ENCODE peak calls at places on chromosomes 5 and 9, in ten cellular contexts. R, Y, V, B, L, K, H, Q, T and G are unnamed samples.

GRCh38 chr9:70285981-70286616 is 27.3 kb downstream of the SMC5 start:
- DNase-seq in R (no peak), L (no peak), Q (no peak), T (no peak), H (no peak), K (no peak), B (no peak), V (no peak), Y (no peak), G (no peak)

GRCh38 chr9:38008168-38009034 is 60.6 kb downstream of the SHB start:
- DNase-seq in Q (peak), L (no peak), B (no peak), T (no peak), Y (no peak), K (no peak), V (no peak), R (peak), H (peak), G (no peak)

GRCh38 chr5:52378237-52378636 is 409.5 kb upstream of the ITGA1 start:
- DNase-seq in B (no peak), H (no peak), R (no peak), K (no peak), Y (no peak), L (no peak), V (no peak), T (no peak), Q (no peak), G (no peak)

GRCh38 chr9:77543131-77543822 is 104.8 kb downstream of the GNA14 start:
- DNase-seq in B (no peak), Q (no peak), V (no peak), R (no peak), K (no peak), Y (no peak), L (no peak), H (no peak), T (no peak), G (no peak)

GRCh38 chr5:7397005-7397546 is 1.1 kb downstream of the ADCY2 start:
- DNase-seq in V (no peak), B (no peak), R (no peak), Q (no peak), Y (no peak), H (no peak), L (peak), K (no peak), T (no peak), G (no peak)

GRCh38 chr5:59496524-59497134 is 396.9 kb downstream of the PDE4D start:
- DNase-seq in V (no peak), Q (peak), K (peak), Y (no peak), T (no peak), B (no peak), R (no peak), H (no peak), L (no peak), G (no peak)

GRCh38 chr5:38645508-38645907 is 89.1 kb upstream of the LIFR start:
- DNase-seq in R (no peak), Y (no peak), V (no peak), H (peak), Q (no peak), L (no peak), K (no peak), B (no peak), T (no peak), G (no peak)

GRCh38 chr5:34488984-34489383 is 167.1 kb upstream of the RAI14 start:
- DNase-seq in B (no peak), Q (no peak), R (no peak), L (no peak), H (no peak), T (no peak), Y (no peak), V (no peak), K (no peak), G (no peak)

GRCh38 chr5:142970440-142970788 is 200.2 kb downstream of the ARHGAP26 start:
- DNase-seq in Q (no peak), R (no peak), H (no peak), B (no peak), T (no peak), Y (no peak), K (no peak), V (no peak), L (no peak), G (no peak)